ENCODE peak calls at places on chromosomes 11 and 22, in eight cellular contexts. H is RWPE1, A is epithelial cell of esophagus, B is heart left ventricle, R is A673, G is NB4, V is cardiac muscle cell, Z is left ventricle myocardium inferior. S is an unnamed sample.
A peak's percentile ranks its signal among the peaks of the same experiment; 100 is the strongest.

GRCh38 chr11:1791912-1792311 is 28.2 kb upstream of the CTSD start:
- DNase-seq in Z (no peak), H (no peak), B (no peak), R (no peak), G (no peak), V (no peak), A (no peak), S (no peak)

GRCh38 chr22:19360300-19360792 is 68.8 kb upstream of the CLTCL1 start:
- DNase-seq in Z (no peak), G (no peak), B (no peak), R (no peak), A (no peak), H (no peak), V (no peak), S (no peak)

GRCh38 chr11:8008212-8008611 is 21.1 kb downstream of the EIF3F start:
- DNase-seq in Z (no peak), A (no peak), R (no peak), G (peak; percentile 53), V (no peak), H (no peak), B (no peak), S (no peak)

GRCh38 chr11:19892876-19893275 is 180.2 kb downstream of the NAV2 start:
- DNase-seq in A (no peak), Z (no peak), V (peak; percentile 84), B (no peak), R (no peak), H (no peak), G (no peak), S (no peak)

GRCh38 chr11:36412781-36413383 is 97.2 kb downstream of the TRAF6 start:
- DNase-seq in Z (no peak), A (no peak), V (no peak), B (no peak), R (no peak), G (no peak), H (no peak), S (no peak)

GRCh38 chr11:119473226-119473625 is 50.3 kb upstream of the THY1 start:
- DNase-seq in R (no peak), B (no peak), G (no peak), Z (no peak), A (no peak), V (no peak), H (no peak), S (no peak)

GRCh38 chr11:112847568-112847967 is 113.7 kb upstream of the NCAM1 start:
- DNase-seq in R (no peak), G (no peak), Z (no peak), V (no peak), H (no peak), B (no peak), A (no peak), S (no peak)

GRCh38 chr11:96155627-96156378 is 187.2 kb downstream of the MAML2 start:
- DNase-seq in Z (peak; percentile 73), H (peak; percentile 73), V (peak; percentile 99), G (peak; percentile 95), R (peak; percentile 95), A (peak; percentile 97), B (peak; percentile 85), S (peak; percentile 23)

GRCh38 chr11:123187670-123188507 is 7.2 kb downstream of the CLMP start:
- DNase-seq in G (no peak), V (peak; percentile 52), Z (no peak), H (no peak), R (peak; percentile 65), A (no peak), B (no peak), S (no peak)

GRCh38 chr11:123188508-123189165 is 6.4 kb downstream of the CLMP start:
- DNase-seq in G (no peak), R (peak; percentile 73), B (no peak), Z (no peak), A (no peak), V (peak; percentile 93), H (no peak), S (peak; percentile 10)

GRCh38 chr11:123191939-123192338 is 3.1 kb downstream of the CLMP start:
- DNase-seq in G (no peak), H (no peak), V (no peak), B (no peak), R (no peak), Z (no peak), A (no peak), S (no peak)

GRCh38 chr11:123193742-123194141 is 1.3 kb downstream of the CLMP start:
- DNase-seq in H (no peak), A (no peak), G (no peak), Z (no peak), R (no peak), V (no peak), B (no peak), S (no peak)

DNA sequence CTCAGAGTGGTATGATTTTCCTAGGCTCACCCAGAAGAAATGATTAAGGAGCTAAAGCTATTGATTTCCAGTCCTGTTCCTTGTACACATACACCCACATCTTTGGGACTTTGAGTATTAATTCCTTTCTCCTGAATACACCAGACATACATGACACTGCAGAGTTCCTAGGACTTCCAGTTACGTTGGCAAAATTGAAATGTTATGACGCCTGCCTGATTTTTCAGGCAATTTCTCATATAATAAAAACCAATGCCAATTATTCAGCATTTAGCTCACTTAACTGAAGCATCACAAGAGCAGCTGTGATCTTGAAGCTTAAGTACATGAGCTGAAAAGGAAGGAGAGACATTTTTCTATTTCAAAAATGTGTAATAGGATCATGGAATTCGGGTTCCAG is 4.5 kb downstream of the CLMP start:
- DNase-seq in H (no peak), G (no peak), B (no peak), R (no peak), A (no peak), V (no peak), Z (no peak), S (no peak)
- TF ChIP-seq CTCF in H (no peak), G (no peak), B (no peak), R (no peak), A (no peak), V (no peak), Z (no peak), S (no peak)

GRCh38 chr11:61587951-61588695 is 7.2 kb upstream of the SYT7 start:
- DNase-seq in G (peak; percentile 24), Z (peak; percentile 72), V (no peak), H (peak; percentile 71), B (peak; percentile 78), R (peak; percentile 53), A (peak; percentile 47), S (peak; percentile 82)
- TF ChIP-seq CTCF in G (no peak), Z (peak; percentile 52), V (peak; percentile 31), H (peak; percentile 49), B (no peak), R (peak; percentile 48), A (peak; percentile 33), S (no peak)

GRCh38 chr11:11230802-11231562 is 122.1 kb downstream of the CSNK2A3 start:
- DNase-seq in R (peak; percentile 11), Z (no peak), H (no peak), G (peak; percentile 22), V (no peak), B (no peak), A (no peak), S (peak; percentile 28)
- TF ChIP-seq CTCF in R (peak; percentile 68), Z (peak; percentile 48), H (no peak), G (peak; percentile 46), V (peak; percentile 25), B (peak; percentile 2), A (peak; percentile 28), S (no peak)

GRCh38 chr11:30617762-30618161 is 31.6 kb upstream of the MPPED2 start:
- DNase-seq in Z (no peak), R (no peak), H (no peak), V (no peak), B (no peak), G (peak; percentile 4), A (no peak), S (no peak)
- TF ChIP-seq CTCF in Z (no peak), R (no peak), H (no peak), V (no peak), B (no peak), G (no peak), A (peak; percentile 15), S (no peak)

DNA sequence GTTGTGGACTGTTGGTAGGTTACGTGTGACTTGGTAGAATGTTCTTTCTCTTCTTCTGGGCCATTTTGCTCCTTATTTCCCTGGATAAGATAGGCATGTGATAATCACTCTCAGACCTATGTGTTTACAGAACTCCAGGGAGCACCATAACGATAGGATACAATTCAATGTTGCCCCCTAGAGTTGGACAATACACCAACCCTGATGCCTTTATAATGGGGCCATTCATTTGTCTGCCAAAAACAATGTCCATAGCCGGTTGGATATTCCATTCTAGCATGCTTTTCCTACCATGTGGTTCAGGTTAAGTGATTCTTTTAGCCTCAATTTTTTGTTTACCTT is 60.5 kb downstream of the APIP start:
- DNase-seq in H (no peak), A (no peak), B (no peak), R (peak; percentile 23), G (no peak), V (no peak), Z (no peak), S (no peak)
- TF ChIP-seq CTCF in H (no peak), A (no peak), B (no peak), R (peak; percentile 29), G (no peak), V (no peak), Z (no peak), S (no peak)

S was measured in Calu3.